ENCODE peak calls at places on chromosomes 3 and 15, in five cellular contexts. T is suprapubic skin, F is sigmoid colon, V is endothelial cell of umbilical vein, Q is transverse colon. E is an unnamed sample.
A peak's percentile ranks its signal among the peaks of the same experiment; 100 is the strongest.

GRCh38 chr3:43892535-43892934 is 201.8 kb downstream of the ABHD5 start:
- DNase-seq in T (no peak), F (no peak), V (no peak), Q (no peak), E (peak; percentile 40)

GRCh38 chr3:60160105-60160791 is 1091.0 kb downstream of the FHIT start:
- DNase-seq in T (no peak), F (no peak), V (no peak), Q (no peak), E (no peak)

GRCh38 chr15:70589221-70589620 is 174.1 kb downstream of the UACA start:
- DNase-seq in T (no peak), F (no peak), V (no peak), Q (no peak), E (peak; percentile 14)

GRCh38 chr15:41656188-41656587 is 4.0 kb upstream of the MGA start:
- DNase-seq in T (no peak), F (no peak), V (no peak), Q (no peak), E (no peak)

GRCh38 chr3:56336023-56336422 is 132.2 kb downstream of the ERC2 start:
- DNase-seq in T (no peak), F (no peak), V (no peak), Q (no peak), E (no peak)

GRCh38 chr15:74790080-74790916 is 8.4 kb downstream of the CSK start:
- DNase-seq in T (no peak), F (peak; percentile 82), V (no peak), Q (peak; percentile 68), E (no peak)

GRCh38 chr3:148223266-148223665 is 474.4 kb upstream of the AGTR1 start:
- DNase-seq in T (no peak), F (no peak), V (no peak), Q (no peak), E (no peak)

GRCh38 chr3:30989266-30989799 is 94.9 kb upstream of the GADL1 start:
- DNase-seq in T (no peak), F (no peak), V (no peak), Q (no peak), E (no peak)

GRCh38 chr3:157130138-157130880 is 29.6 kb downstream of the CCNL1 start:
- DNase-seq in T (peak; percentile 81), F (peak; percentile 77), V (peak; percentile 61), Q (peak; percentile 92), E (no peak)

DNA sequence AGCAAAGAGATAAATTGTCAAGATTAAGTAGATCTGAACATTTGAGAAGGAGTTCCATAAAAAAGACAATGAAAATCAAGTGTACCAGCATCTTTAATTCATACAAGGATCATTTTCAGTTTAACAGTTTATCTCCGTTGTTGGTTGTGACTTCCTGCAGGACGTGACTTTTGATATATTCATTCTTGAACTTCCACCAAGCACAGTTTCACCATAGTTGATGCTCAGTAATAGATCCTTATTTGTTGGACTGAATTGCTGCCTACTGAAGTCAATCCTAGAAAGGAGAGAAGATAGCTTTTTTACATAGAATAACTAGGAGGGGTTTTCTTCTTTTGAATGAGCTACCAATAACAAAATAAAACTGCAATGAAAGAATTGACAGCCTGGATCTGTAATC is 408.2 kb downstream of the LPP start:
- DNase-seq in T (no peak), F (no peak), V (no peak), Q (no peak), E (no peak)
- H3K4me3 ChIP-seq in T (no peak overlapping the region), F (no peak overlapping the region), V (no peak overlapping the region), Q (no peak overlapping the region), E (no peak overlapping the region)

DNA sequence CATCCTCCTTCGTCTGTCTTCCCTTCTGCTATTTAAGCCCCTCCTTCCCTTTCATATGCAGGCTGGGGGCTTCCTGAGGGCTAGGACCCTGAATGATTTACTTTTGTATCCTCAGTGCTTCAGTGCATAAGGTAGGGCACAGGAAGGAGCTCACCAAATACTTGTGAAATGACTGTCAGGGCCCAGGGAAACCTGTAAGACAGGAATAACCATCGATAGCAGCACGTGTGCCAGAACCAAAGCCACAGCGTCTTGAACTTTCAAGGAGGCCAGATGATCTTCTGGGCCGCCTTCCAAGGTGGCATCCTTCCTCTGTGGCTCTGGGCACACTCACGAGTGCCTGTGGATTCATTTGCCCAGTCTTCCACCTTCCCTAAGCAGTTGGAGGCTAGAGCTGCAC is 3.9 kb downstream of the TMED3 start:
- DNase-seq in T (peak; percentile 81), F (no peak), V (no peak), Q (no peak), E (no peak)
- TF ChIP-seq POLR2AphosphoS5 in T (peak; percentile 61), F (no peak), V (no peak), Q (no peak), E (no peak)

GRCh38 chr3:120144267-120144666 is 50.0 kb upstream of the GSK3B start:
- DNase-seq in T (no peak), F (no peak), V (no peak), Q (no peak), E (no peak)

GRCh38 chr3:120148187-120148954 is 54.1 kb upstream of the GSK3B start:
- DNase-seq in T (no peak), F (no peak), V (no peak), Q (no peak), E (no peak)

GRCh38 chr3:120143676-120144075 is 49.4 kb upstream of the GSK3B start:
- DNase-seq in T (no peak), F (no peak), V (no peak), Q (no peak), E (no peak)

GRCh38 chr3:120145498-120146285 is 51.4 kb upstream of the GSK3B start:
- DNase-seq in T (no peak), F (no peak), V (peak; percentile 30), Q (no peak), E (no peak)

GRCh38 chr3:120147072-120147871 is 53.0 kb upstream of the GSK3B start:
- DNase-seq in T (no peak), F (no peak), V (peak; percentile 25), Q (peak; percentile 46), E (no peak)
- H3K4me3 ChIP-seq in T (no peak overlapping the region), F (no peak overlapping the region), V (no peak overlapping the region), Q (no peak overlapping the region), E (no peak overlapping the region)

GRCh38 chr15:81311834-81312459 is 12.0 kb downstream of the STARD5 start:
- DNase-seq in T (no peak), F (no peak), V (no peak), Q (no peak), E (no peak)
- TF ChIP-seq POLR2AphosphoS5 in T (no peak), F (peak; percentile 29), V (no peak), Q (no peak), E (no peak)

GRCh38 chr3:169701457-169701856 is 37.9 kb upstream of the MECOM start:
- DNase-seq in T (no peak), F (no peak), V (no peak), Q (no peak), E (no peak)

GRCh38 chr3:169699536-169700050 is 36.1 kb upstream of the MECOM start:
- DNase-seq in T (no peak), F (peak; percentile 87), V (peak; percentile 43), Q (no peak), E (no peak)

GRCh38 chr3:169700195-169700594 is 36.7 kb upstream of the MECOM start:
- DNase-seq in T (no peak), F (no peak), V (no peak), Q (no peak), E (no peak)

GRCh38 chr3:169695051-169695450 is 31.5 kb upstream of the MECOM start:
- DNase-seq in T (no peak), F (no peak), V (no peak), Q (no peak), E (no peak)

GRCh38 chr3:169699070-169699469 is 35.6 kb upstream of the MECOM start:
- DNase-seq in T (no peak), F (no peak), V (no peak), Q (no peak), E (no peak)
- H3K4me3 ChIP-seq in T (no peak overlapping the region), F (no peak overlapping the region), V (no peak overlapping the region), Q (no peak overlapping the region), E (no peak overlapping the region)

GRCh38 chr3:142028174-142028833 is 121.0 kb downstream of the TFDP2 start:
- DNase-seq in T (no peak), F (no peak), V (peak; percentile 81), Q (peak; percentile 14), E (no peak)
- TF ChIP-seq POLR2AphosphoS5 in T (no peak), F (no peak), V (no peak), Q (no peak), E (no peak)

DNA sequence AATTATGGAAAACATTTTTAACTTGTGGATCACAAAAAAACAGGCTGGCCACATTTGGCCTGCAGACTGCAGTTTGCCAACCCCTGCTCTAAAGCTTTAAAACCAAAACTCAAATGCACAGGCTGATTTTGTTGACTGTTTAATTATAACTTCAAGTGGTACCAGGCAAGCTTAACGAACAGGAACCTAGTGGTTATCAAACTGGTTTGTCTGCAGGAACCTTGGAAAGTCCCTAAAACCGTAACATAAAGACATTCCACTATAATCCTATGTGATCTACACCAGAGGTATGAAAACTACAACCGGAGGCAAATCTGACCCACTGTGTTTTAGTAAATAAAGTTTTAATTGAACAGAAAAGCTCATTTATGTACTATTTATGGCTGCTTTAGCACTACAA is 52.4 kb downstream of the TBL1XR1 start:
- DNase-seq in T (no peak), F (no peak), V (no peak), Q (no peak), E (no peak)
- H3K4me3 ChIP-seq in T (no peak overlapping the region), F (no peak overlapping the region), V (no peak overlapping the region), Q (no peak overlapping the region), E (no peak overlapping the region)

DNA sequence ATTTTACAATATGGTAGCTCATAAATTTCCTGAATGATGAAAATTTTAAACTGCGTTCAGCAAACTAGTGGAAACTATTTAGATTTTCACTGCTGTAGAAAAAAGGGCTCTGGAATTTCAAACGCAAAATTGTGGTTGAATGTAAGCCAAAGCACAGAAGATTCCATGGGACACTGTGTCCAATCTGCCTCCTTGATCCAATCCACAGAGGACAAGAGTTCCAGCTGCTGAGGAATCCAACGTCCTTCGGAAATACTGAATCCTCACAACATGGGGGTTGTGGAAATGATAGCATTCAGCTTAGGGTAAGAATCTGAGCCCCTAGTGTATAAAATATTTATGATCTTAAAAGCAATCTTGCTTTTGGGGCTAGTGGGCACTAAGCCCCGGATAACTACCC is 161.0 kb downstream of the PLD1 start:
- DNase-seq in T (no peak), F (no peak), V (no peak), Q (no peak), E (no peak)
- TF ChIP-seq POLR2AphosphoS5 in T (no peak), F (peak; percentile 46), V (no peak), Q (peak; percentile 18), E (no peak)

GRCh38 chr3:113533534-113533892 is 1.2 kb downstream of the SIDT1 start:
- DNase-seq in T (no peak), F (no peak), V (no peak), Q (no peak), E (no peak)

GRCh38 chr3:113532698-113533533 is 561 bp downstream of the SIDT1 start:
- DNase-seq in T (peak; percentile 61), F (no peak), V (peak; percentile 23), Q (peak; percentile 46), E (no peak)

GRCh38 chr3:113535898-113536297 is 3.5 kb downstream of the SIDT1 start:
- DNase-seq in T (no peak), F (no peak), V (no peak), Q (no peak), E (no peak)

GRCh38 chr3:113536627-113537101 is 4.3 kb downstream of the SIDT1 start:
- DNase-seq in T (no peak), F (no peak), V (peak; percentile 10), Q (peak; percentile 15), E (no peak)

DNA sequence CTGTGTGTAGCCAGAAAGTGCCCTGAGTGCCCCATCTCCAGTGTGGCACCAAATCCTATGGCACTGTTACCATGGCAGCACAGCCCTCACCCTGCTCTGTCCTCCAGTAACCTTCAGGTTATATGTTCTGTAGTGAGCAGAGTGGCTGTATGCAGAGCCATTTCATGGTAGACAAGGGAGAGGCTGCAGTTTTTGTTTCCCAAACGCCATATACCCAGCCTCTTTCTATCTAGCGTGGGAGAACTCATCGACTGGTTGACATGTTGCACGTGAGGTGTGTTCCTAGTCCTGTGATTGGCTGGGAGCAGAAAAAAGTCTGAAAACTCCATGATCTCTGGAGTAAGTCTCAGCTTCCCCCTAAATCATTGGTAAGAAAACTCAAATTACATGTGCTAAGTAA is 2.0 kb downstream of the SIDT1 start:
- DNase-seq in T (no peak), F (no peak), V (no peak), Q (no peak), E (no peak)
- H3K4me3 ChIP-seq in T (no peak overlapping the region), F (no peak overlapping the region), V (no peak overlapping the region), Q (no peak overlapping the region), E (no peak overlapping the region)

E was measured in vagina.